ENCODE peak calls at places on chromosomes 3 and 15, in four cellular contexts. Z is HCT116, L is HepG2, X is GM12878. F is an unnamed sample.

GRCh38 chr15:94844533-94845390 is 613.4 kb downstream of the MCTP2 start:
- DNase-seq in Z (no peak), L (peak), X (no peak), F (no peak)

GRCh38 chr3:43998374-43998840 is 243.3 kb upstream of the TOPAZ1 start:
- DNase-seq in Z (no peak), L (no peak), X (no peak), F (no peak)

GRCh38 chr3:188152660-188153497 is 1.1 kb upstream of the LPP start:
- DNase-seq in Z (no peak), L (no peak), X (no peak), F (peak)

GRCh38 chr3:69292959-69293574 is 92.8 kb downstream of the FRMD4B start:
- DNase-seq in Z (no peak), L (no peak), X (no peak), F (no peak)

GRCh38 chr3:183811638-183812037 is 13.7 kb downstream of the MAP6D1 start:
- DNase-seq in Z (no peak), L (no peak), X (no peak), F (no peak)

GRCh38 chr15:39641187-39641889 is 60.5 kb downstream of the THBS1 start:
- DNase-seq in Z (no peak), L (no peak), X (no peak), F (no peak)

GRCh38 chr3:179015551-179016020 is 56.0 kb downstream of the ZMAT3 start:
- DNase-seq in Z (peak), L (peak), X (peak), F (peak)

GRCh38 chr3:65927576-65927975 is 111.1 kb downstream of the MAGI1 start:
- DNase-seq in Z (no peak), L (peak), X (no peak), F (peak)

GRCh38 chr15:82999905-83000671 is 11.4 kb downstream of the C15orf40 start:
- DNase-seq in Z (no peak), L (peak), X (peak), F (peak)

GRCh38 chr3:55204417-55204816 is 276.6 kb upstream of the LRTM1 start:
- DNase-seq in Z (no peak), L (no peak), X (no peak), F (no peak)

GRCh38 chr15:59611277-59612260 is at the start of gene GCNT3:
- DNase-seq in Z (peak), L (peak), X (no peak), F (no peak)

GRCh38 chr3:192481638-192482037 is 245.7 kb downstream of the FGF12 start:
- DNase-seq in Z (no peak), L (no peak), X (no peak), F (no peak)

GRCh38 chr3:176430244-176430893 is 766.9 kb downstream of the TBL1XR1 start:
- DNase-seq in Z (peak), L (peak), X (no peak), F (peak)

GRCh38 chr3:39205919-39206516 is 13.6 kb upstream of the XIRP1 start:
- DNase-seq in Z (no peak), L (no peak), X (no peak), F (no peak)

GRCh38 chr15:86849563-86849962 is 769.9 kb downstream of the AGBL1 start:
- DNase-seq in Z (no peak), L (no peak), X (no peak), F (no peak)

GRCh38 chr15:86850939-86851338 is 771.3 kb downstream of the AGBL1 start:
- DNase-seq in Z (no peak), L (no peak), X (no peak), F (no peak)

GRCh38 chr15:86854186-86854585 is 774.5 kb downstream of the AGBL1 start:
- DNase-seq in Z (no peak), L (no peak), X (no peak), F (no peak)

GRCh38 chr15:86855307-86855706 is 775.6 kb downstream of the AGBL1 start:
- DNase-seq in Z (no peak), L (no peak), X (no peak), F (no peak)

GRCh38 chr15:86852741-86853140 is 773.1 kb downstream of the AGBL1 start:
- DNase-seq in Z (no peak), L (no peak), X (no peak), F (no peak)
- TF ChIP-seq JUND in Z (no peak), L (no peak), X (no peak), F (no peak)

GRCh38 chr15:81924667-81925183 is 121.1 kb downstream of the MEX3B start:
- DNase-seq in Z (no peak), L (no peak), X (no peak), F (no peak)
- TF ChIP-seq JUND in Z (no peak), L (no peak), X (no peak), F (no peak)

GRCh38 chr3:197846491-197846890 is 55.4 kb downstream of the LRCH3 start:
- DNase-seq in Z (no peak), L (no peak), X (no peak), F (no peak)

DNA sequence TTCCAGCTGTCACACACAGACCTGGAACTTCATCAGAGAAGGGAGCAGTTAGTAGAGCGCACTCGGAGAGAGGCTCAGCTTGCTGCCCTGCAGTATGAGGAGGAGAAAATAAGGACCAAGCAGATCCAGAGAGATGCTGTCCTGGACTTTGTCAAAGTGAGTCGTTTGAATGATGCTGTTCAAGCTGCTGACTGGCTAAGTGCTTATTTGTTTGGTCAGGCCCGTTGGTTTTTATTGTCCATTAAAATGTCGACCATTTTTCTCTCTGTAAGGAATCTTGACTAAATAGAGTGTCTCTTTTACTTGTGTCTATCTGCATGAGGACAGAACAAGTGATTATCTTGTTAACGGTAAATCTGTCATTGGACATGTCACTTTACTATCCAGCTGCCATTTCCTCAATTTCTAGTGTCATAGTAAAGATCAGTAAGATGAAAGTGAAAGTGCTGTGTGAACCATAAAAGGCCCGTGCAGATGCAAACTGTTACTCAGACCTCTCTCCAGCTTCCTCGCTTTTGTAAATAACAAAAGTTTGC is 56.9 kb downstream of the LRCH3 start:
- DNase-seq in Z (no peak), L (no peak), X (peak), F (no peak)
- TF ChIP-seq JUND in Z (no peak), L (no peak), X (no peak), F (no peak)

DNA sequence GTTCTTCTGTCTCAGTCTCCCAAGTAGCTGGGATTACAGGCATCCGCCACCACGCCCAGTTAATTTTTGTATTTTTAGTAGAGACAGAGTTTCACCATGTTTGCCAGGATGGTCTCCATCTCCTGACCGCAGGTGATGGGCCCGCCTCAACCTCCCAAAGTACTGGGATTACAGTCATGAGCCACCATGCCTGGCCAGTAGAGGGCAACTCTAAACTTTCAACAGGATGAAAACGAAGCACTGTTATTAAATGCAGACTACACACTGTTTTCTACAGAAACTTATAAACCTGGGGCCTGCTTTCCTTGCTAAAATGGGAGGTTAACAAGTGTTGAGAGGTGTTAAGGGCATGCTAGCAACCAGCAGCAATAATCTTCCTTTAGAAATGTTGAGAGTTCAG is 7.6 kb downstream of the ARPC4 start:
- DNase-seq in Z (no peak), L (no peak), X (no peak), F (peak)
- TF ChIP-seq JUND in Z (no peak), L (no peak), X (no peak), F (no peak)

DNA sequence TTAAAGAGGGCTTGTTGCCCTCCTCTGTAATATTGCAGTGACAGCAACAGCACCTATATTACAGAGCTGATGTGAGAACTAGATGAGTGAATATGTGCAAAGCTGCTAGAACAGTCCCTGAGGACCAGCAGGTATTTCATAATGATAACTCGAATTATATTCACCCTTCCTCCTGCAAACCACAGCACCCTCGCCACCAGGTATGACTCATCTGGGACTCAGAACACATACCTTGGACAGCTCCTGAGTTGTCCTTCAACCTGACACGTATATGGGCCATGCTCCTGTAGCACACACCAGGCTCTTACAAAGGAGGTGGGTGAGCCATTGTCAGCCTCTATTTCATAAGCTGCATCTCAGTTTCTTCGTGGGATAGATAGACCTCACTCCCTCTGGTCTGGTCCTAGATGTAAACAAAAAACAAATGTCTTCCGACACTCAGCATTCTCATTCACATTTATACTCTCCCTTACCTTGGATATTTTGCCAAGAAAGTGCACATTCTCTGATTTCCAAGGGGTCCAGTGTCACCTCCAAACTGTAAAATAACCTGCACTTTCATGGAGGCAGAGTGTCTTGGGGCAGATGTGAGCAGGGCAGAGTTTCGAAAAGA is 124.5 kb downstream of the TLE3 start:
- DNase-seq in Z (no peak), L (peak), X (no peak), F (peak)
- TF ChIP-seq JUND in Z (peak), L (peak), X (no peak), F (peak)

GRCh38 chr15:80160570-80161156 is 7.9 kb downstream of the FAH start:
- DNase-seq in Z (no peak), L (peak), X (peak), F (peak)
- TF ChIP-seq JUND in Z (no peak), L (no peak), X (no peak), F (no peak)

GRCh38 chr3:194489736-194490612 is 3.2 kb upstream of the ATP13A3 start:
- DNase-seq in Z (no peak), L (no peak), X (no peak), F (no peak)
- TF ChIP-seq JUND in Z (no peak), L (no peak), X (no peak), F (no peak)

F was measured in T47D.